ENCODE peak calls at places on chromosomes 11 and 22, in ten cellular contexts. T is uterus, G is A549, E is heart left ventricle, S is body of pancreas, K is adrenal gland, V is prostate gland, I is transverse colon, N is HCT116, L is tibial nerve. R is an unnamed sample.

GRCh38 chr11:134196756-134197155 is 27.0 kb downstream of the NCAPD3 start:
- DNase-seq in T (no peak), G (no peak), E (no peak), S (no peak), K (no peak), V (no peak), I (no peak), N (no peak), L (no peak), R (no peak)

GRCh38 chr11:7032692-7033091 is 12.4 kb downstream of the NLRP14 start:
- DNase-seq in T (no peak), G (no peak), E (no peak), S (no peak), K (no peak), V (no peak), I (no peak), N (no peak), L (no peak), R (no peak)

GRCh38 chr22:30943368-30943767 is 25.2 kb downstream of the MORC2 start:
- DNase-seq in T (no peak), G (no peak), E (no peak), S (no peak), K (no peak), V (no peak), I (no peak), N (no peak), L (no peak), R (no peak)

GRCh38 chr22:44876921-44877320 is 124.5 kb downstream of the ARHGAP8 start:
- DNase-seq in T (no peak), G (no peak), E (no peak), S (no peak), K (no peak), V (no peak), I (no peak), N (no peak), L (no peak), R (no peak)

GRCh38 chr11:86041975-86042378 is 26.9 kb downstream of the PICALM start:
- DNase-seq in T (peak), G (peak), E (peak), S (peak), K (peak), V (peak), I (peak), N (peak), L (peak), R (peak)

GRCh38 chr11:118437736-118438125 is 1.4 kb downstream of the KMT2A start:
- DNase-seq in T (peak), G (no peak), E (peak), S (peak), K (peak), V (peak), I (peak), N (no peak), L (no peak), R (peak)

GRCh38 chr11:115724709-115725108 is 220.5 kb upstream of the CADM1 start:
- DNase-seq in T (no peak), G (no peak), E (no peak), S (no peak), K (no peak), V (no peak), I (no peak), N (no peak), L (no peak), R (no peak)

GRCh38 chr11:57349491-57350274 is 11.5 kb downstream of the P2RX3 start:
- DNase-seq in T (peak), G (peak), E (peak), S (peak), K (peak), V (peak), I (peak), N (peak), L (peak), R (peak)

GRCh38 chr11:16011396-16011795 is 344.9 kb downstream of the SOX6 start:
- DNase-seq in T (no peak), G (no peak), E (no peak), S (no peak), K (no peak), V (no peak), I (no peak), N (no peak), L (no peak), R (no peak)

GRCh38 chr11:46674463-46675287 is 25.7 kb downstream of the ARHGAP1 start:
- DNase-seq in T (no peak), G (no peak), E (no peak), S (no peak), K (peak), V (no peak), I (peak), N (no peak), L (no peak), R (no peak)

GRCh38 chr11:23569547-23569946 is 709.3 kb upstream of the CCDC179 start:
- DNase-seq in T (no peak), G (no peak), E (no peak), S (no peak), K (no peak), V (no peak), I (no peak), N (no peak), L (no peak), R (no peak)

GRCh38 chr11:79419120-79419519 is 21.7 kb downstream of the TENM4 start:
- DNase-seq in T (no peak), G (peak), E (no peak), S (no peak), K (peak), V (no peak), I (peak), N (peak), L (no peak), R (no peak)

GRCh38 chr11:83694191-83694905 is 408.2 kb upstream of the CCDC90B start:
- DNase-seq in T (no peak), G (no peak), E (no peak), S (no peak), K (no peak), V (no peak), I (no peak), N (no peak), L (no peak), R (no peak)

GRCh38 chr11:123052884-123053721 is 8.8 kb downstream of the HSPA8 start:
- DNase-seq in T (no peak), G (no peak), E (no peak), S (no peak), K (peak), V (no peak), I (no peak), N (no peak), L (no peak), R (no peak)

GRCh38 chr11:12123177-12123576 is 12.8 kb downstream of the MICAL2 start:
- DNase-seq in T (no peak), G (no peak), E (no peak), S (no peak), K (no peak), V (no peak), I (no peak), N (no peak), L (no peak), R (no peak)

GRCh38 chr22:31630331-31631329 is 31.4 kb downstream of the PISD start:
- DNase-seq in T (peak), G (peak), E (peak), S (peak), K (peak), V (peak), I (peak), N (no peak), L (peak), R (peak)

GRCh38 chr11:31799036-31799793 is 11.9 kb downstream of the PAX6 start:
- DNase-seq in T (no peak), G (no peak), E (no peak), S (no peak), K (no peak), V (no peak), I (no peak), N (no peak), L (no peak), R (no peak)

GRCh38 chr11:45806072-45806933 is 1.4 kb downstream of the SLC35C1 start:
- DNase-seq in T (no peak), G (no peak), E (no peak), S (no peak), K (no peak), V (no peak), I (no peak), N (no peak), L (no peak), R (no peak)

DNA sequence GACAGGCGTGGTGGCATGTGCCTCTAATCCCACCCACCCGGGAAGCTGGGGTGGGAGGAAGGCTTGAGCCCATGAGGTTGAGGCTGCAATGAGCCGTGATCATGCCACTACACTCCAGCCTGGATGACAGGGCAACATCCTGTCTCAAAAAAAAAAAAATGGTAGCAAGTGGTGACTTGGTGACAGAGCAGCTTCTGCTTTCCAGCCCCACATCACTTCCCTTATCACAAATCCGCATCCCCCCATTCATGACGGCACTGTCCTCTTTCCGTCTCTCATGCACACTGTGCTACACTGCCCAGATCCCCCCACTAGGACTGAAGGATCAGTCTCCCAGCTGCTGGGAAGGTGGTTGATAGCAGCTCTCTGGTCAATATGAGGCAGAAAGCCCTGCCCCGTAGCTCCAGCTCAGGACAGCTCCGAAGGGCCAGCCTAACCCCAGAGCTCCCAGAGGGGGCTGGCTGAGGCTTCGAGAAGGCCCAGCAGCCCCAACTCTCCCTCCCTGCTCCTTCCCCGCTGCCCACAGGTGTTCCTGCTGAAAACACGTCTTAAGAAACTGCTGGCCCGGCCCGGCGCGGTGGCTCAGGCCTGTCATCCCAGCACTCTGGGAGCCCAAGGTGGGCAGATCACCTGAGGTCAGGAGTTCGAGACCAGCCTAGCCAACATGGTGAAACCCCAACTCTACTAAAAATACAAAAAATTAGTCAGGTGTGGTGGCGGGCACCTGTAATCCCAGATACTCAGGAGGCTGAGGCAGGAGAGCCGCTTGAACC is 15.9 kb downstream of the PGA5 start:
- DNase-seq in T (no peak), G (no peak), E (no peak), S (no peak), K (no peak), V (no peak), I (no peak), N (no peak), L (no peak), R (no peak)
- TF ChIP-seq POLR2A in T (no peak), G (no peak), E (no peak), S (no peak), K (no peak), V (no peak), I (no peak), N (no peak), L (no peak), R (no peak)

GRCh38 chr11:66349084-66349386 is 1.6 kb upstream of the B4GAT1 start:
- DNase-seq in T (no peak), G (no peak), E (no peak), S (no peak), K (no peak), V (no peak), I (no peak), N (no peak), L (no peak), R (no peak)
- H3K4me3 ChIP-seq in T (no peak), G (no peak), E (no peak), S (no peak), K (no peak), V (no peak), I (no peak), N (no peak), L (no peak), R (no peak)

GRCh38 chr22:37907036-37907954 is 1.2 kb downstream of the MICALL1 start:
- DNase-seq in T (no peak), G (no peak), E (no peak), S (no peak), K (no peak), V (no peak), I (no peak), N (no peak), L (no peak), R (no peak)
- TF ChIP-seq POLR2A in T (no peak), G (no peak), E (no peak), S (no peak), K (no peak), V (no peak), I (no peak), N (no peak), L (no peak), R (no peak)

GRCh38 chr11:64854157-64854533 is 9.7 kb upstream of the CDC42BPG start:
- DNase-seq in T (no peak), G (no peak), E (no peak), S (no peak), K (no peak), V (no peak), I (no peak), N (no peak), L (no peak), R (no peak)

GRCh38 chr11:64851831-64852337 is 7.4 kb upstream of the CDC42BPG start:
- DNase-seq in T (no peak), G (no peak), E (no peak), S (no peak), K (no peak), V (no peak), I (peak), N (no peak), L (no peak), R (no peak)

GRCh38 chr11:64854534-64855502 is 10.4 kb upstream of the CDC42BPG start:
- DNase-seq in T (peak), G (peak), E (peak), S (peak), K (peak), V (no peak), I (peak), N (peak), L (peak), R (no peak)

GRCh38 chr11:64852804-64853520 is 8.5 kb upstream of the CDC42BPG start:
- DNase-seq in T (no peak), G (no peak), E (no peak), S (no peak), K (no peak), V (no peak), I (no peak), N (no peak), L (no peak), R (no peak)

GRCh38 chr11:64853709-64854108 is 9.3 kb upstream of the CDC42BPG start:
- DNase-seq in T (no peak), G (no peak), E (no peak), S (no peak), K (no peak), V (no peak), I (no peak), N (no peak), L (no peak), R (no peak)
- H3K4me3 ChIP-seq in T (no peak), G (no peak), E (peak), S (no peak), K (no peak), V (no peak), I (no peak), N (no peak), L (no peak), R (no peak)

DNA sequence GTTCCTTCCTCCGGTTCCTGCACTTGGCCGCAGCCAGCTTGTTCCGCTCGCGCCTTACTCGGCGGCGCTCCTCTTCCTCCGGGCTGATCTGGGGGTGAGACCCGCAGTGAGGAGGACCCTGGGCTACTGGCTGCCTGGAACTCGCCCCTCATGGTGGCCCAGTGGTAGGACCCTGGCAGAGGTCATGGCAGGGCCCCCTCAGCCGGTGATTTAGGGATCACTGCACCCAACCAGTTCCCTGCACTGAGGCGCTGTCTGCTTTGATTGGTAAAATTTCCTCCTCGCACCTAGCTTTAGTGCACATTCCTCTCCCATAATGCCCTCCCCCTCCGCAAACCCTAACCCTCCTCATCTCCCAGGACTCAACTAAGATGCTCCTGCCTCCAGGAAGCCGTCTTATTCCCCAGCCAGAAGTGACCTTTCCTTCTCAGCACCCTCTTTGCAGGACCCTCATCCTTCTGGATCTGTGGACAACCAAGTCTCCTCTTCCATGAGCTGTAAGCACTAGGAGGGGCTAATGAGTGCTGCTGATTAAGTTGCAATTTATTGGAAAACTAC is 3.6 kb downstream of the CCDC85B start:
- DNase-seq in T (no peak), G (no peak), E (peak), S (no peak), K (no peak), V (no peak), I (no peak), N (no peak), L (no peak), R (no peak)
- TF ChIP-seq POLR2A in T (no peak), G (no peak), E (peak), S (no peak), K (no peak), V (no peak), I (no peak), N (no peak), L (no peak), R (no peak)

DNA sequence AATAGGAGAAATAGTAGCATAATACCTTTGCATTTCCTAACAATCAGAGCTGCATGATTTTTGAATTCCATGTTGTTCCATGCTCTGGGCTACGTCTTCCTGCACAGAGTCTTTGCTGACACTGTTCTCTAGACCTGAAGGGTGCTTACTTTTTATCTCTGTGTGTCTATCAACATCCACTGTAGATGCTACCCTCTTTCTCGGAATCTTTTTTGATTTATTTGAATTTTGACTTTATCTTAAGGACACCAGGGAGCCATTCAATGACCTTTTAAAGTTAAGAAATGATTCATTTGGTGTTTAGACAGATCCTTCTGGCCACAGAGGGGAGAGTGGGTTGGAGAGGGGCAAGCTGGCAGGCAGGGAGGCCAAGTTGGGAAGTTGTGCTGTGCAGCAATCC is 90.1 kb downstream of the LDLRAD3 start:
- DNase-seq in T (no peak), G (no peak), E (no peak), S (no peak), K (no peak), V (no peak), I (no peak), N (no peak), L (no peak), R (no peak)
- H3K4me3 ChIP-seq in T (no peak), G (no peak), E (no peak), S (no peak), K (no peak), V (no peak), I (no peak), N (no peak), L (no peak), R (no peak)

DNA sequence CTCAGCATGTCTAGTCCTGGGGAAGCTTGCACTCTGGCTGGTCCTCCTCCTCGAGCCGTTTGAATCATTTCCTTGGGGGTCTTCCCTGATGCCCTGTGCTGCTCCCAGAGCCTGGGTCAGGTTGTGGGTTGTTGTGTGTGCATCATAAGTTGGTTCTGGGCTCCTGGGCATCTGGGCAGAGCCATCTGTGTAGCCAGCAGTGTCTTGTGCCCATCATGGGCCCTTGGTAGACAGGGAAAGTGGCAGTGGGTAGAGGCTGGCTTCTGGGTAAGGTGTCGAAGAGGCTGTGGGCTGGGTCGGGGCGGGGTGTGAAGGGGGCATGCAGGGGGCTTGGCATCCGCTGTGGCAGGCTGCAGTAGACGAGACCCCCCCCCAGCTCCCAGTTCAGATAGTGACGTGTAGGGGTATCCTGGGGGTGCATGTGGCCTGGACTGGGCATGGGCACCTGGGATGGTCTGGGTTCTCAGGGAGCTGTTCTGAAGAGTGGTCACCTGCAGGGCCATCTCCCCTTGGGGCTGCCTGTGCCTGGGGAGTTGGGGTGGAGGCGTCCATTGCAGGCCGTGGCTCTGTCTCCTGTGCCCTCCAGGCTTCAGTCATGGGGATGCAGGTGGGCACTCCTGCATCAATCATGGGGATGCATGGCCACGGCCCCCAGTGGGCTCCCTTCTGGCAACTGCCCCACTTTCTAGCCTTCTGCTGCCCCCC is 7.2 kb upstream of the TRMT2A start:
- DNase-seq in T (no peak), G (no peak), E (no peak), S (no peak), K (no peak), V (no peak), I (no peak), N (no peak), L (no peak), R (no peak)
- TF ChIP-seq POLR2A in T (no peak), G (no peak), E (no peak), S (no peak), K (no peak), V (no peak), I (no peak), N (no peak), L (no peak), R (no peak)

DNA sequence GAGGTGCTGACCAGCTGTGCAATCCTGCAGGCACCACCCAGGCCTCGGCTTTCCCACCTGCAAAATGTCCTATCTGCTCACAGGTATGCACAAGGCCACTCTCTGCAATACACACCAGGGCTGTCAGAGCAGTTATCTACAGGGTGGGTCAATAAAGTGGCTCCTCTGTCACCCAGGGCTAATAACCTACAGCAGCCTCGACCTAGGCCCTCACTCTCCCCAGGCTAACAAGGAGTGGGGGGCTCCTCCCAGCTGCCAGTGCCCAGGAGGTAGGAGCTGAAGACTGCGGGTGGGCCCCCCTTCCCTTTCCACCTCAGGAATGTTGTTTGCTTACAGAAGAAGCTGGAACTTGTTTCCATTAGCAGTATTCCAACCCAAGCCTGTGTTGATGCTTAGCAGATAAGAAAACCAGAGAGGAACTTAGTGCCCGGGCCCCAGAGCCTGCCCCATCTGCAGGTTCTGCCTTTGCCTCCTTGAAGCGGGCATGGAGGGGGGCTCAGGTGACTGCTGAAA is 26.8 kb downstream of the MYH9 start:
- DNase-seq in T (no peak), G (no peak), E (no peak), S (peak), K (no peak), V (no peak), I (no peak), N (no peak), L (no peak), R (no peak)
- H3K4me3 ChIP-seq in T (no peak), G (no peak), E (no peak), S (no peak), K (no peak), V (no peak), I (no peak), N (no peak), L (no peak), R (no peak)

GRCh38 chr11:14081541-14082211 is 119.2 kb downstream of the SPON1 start:
- DNase-seq in T (peak), G (no peak), E (no peak), S (no peak), K (no peak), V (no peak), I (no peak), N (no peak), L (no peak), R (no peak)
- TF ChIP-seq POLR2A in T (no peak), G (no peak), E (no peak), S (no peak), K (no peak), V (no peak), I (no peak), N (no peak), L (no peak), R (no peak)

R was measured in testis.